ENCODE peak calls at places on chromosomes 13 and 19, in four cellular contexts. E is DMS79, Z is nucleus accumbens, F is adrenal gland. C is an unnamed sample.
A peak's percentile ranks its signal among the peaks of the same experiment; 100 is the strongest.

GRCh38 chr13:41398494-41399190 is 58.7 kb upstream of the RGCC start:
- DNase-seq in E (no peak), Z (no peak), F (peak; percentile 3), C (no peak)

GRCh38 chr19:6425732-6426686 is 1.4 kb upstream of the KHSRP start:
- DNase-seq in E (no peak), Z (no peak), F (no peak), C (no peak)

GRCh38 chr19:55384576-55385235 is 614 bp upstream of the TMEM238 start:
- DNase-seq in E (peak; percentile 69), Z (peak; percentile 54), F (peak; percentile 30), C (no peak)

GRCh38 chr19:31553844-31554215 is 204.6 kb upstream of the TSHZ3 start:
- DNase-seq in E (no peak), Z (no peak), F (no peak), C (no peak)

GRCh38 chr19:1860133-1860775 is 3.1 kb downstream of the KLF16 start:
- DNase-seq in E (no peak), Z (peak; percentile 28), F (no peak), C (peak; percentile 62)

GRCh38 chr19:6125571-6125989 is 9.9 kb upstream of the ACSBG2 start:
- DNase-seq in E (peak; percentile 43), Z (no peak), F (peak; percentile 74), C (peak; percentile 71)

GRCh38 chr13:77009011-77009410 is 17.1 kb downstream of the CLN5 start:
- DNase-seq in E (no peak), Z (no peak), F (no peak), C (no peak)

GRCh38 chr13:37534181-37534580 is 64.4 kb downstream of the POSTN start:
- DNase-seq in E (no peak), Z (no peak), F (no peak), C (no peak)

GRCh38 chr19:11721681-11722080 is 17.1 kb downstream of the ZNF823 start:
- DNase-seq in E (no peak), Z (no peak), F (no peak), C (no peak)

GRCh38 chr13:41696163-41697003 is 239.0 kb downstream of the RGCC start:
- DNase-seq in E (no peak), Z (no peak), F (peak; percentile 24), C (no peak)

GRCh38 chr13:34942732-34943674 is 933 bp downstream of the NBEA start:
- DNase-seq in E (peak; percentile 8), Z (no peak), F (peak; percentile 24), C (peak; percentile 40)

GRCh38 chr19:4742717-4743646 is 19.3 kb upstream of the DPP9 start:
- DNase-seq in E (peak; percentile 72), Z (no peak), F (peak; percentile 77), C (peak; percentile 67)

GRCh38 chr19:14871619-14872230 is 14.2 kb downstream of the OR7A17 start:
- DNase-seq in E (no peak), Z (no peak), F (no peak), C (no peak)

GRCh38 chr19:47623921-47624391 is 15.0 kb downstream of the BICRA start:
- DNase-seq in E (no peak), Z (no peak), F (no peak), C (no peak)

GRCh38 chr19:47176071-47176626 is 45.5 kb downstream of the SAE1 start:
- DNase-seq in E (no peak), Z (no peak), F (no peak), C (no peak)

GRCh38 chr19:45972944-45973525 is 630 bp downstream of the NOVA2 start:
- DNase-seq in E (no peak), Z (no peak), F (no peak), C (no peak)

GRCh38 chr19:35419046-35419445 is 29.0 kb upstream of the FFAR2 start:
- DNase-seq in E (no peak), Z (no peak), F (no peak), C (no peak)

GRCh38 chr19:40724848-40725247 is 7.9 kb downstream of the ITPKC start:
- DNase-seq in E (no peak), Z (no peak), F (no peak), C (no peak)

GRCh38 chr19:49793561-49793840 is 19.6 kb downstream of the FUZ start:
- DNase-seq in E (no peak), Z (no peak), F (peak; percentile 92), C (no peak)

GRCh38 chr13:44303681-44304432 is 69.8 kb upstream of the SERP2 start:
- DNase-seq in E (no peak), Z (no peak), F (peak; percentile 42), C (peak; percentile 25)

GRCh38 chr19:12137541-12137940 is 2.6 kb downstream of the ZNF20 start:
- DNase-seq in E (no peak), Z (no peak), F (no peak), C (no peak)

GRCh38 chr19:1507763-1508506 is 4.9 kb downstream of the ADAMTSL5 start:
- DNase-seq in E (peak; percentile 96), Z (peak; percentile 87), F (peak; percentile 96), C (peak; percentile 91)

C was measured in body of pancreas.